ENCODE peak calls at places on chromosomes 5 and 9, in eight cellular contexts. M, D, Z, H, S, P, Y and T are unnamed samples.

GRCh38 chr5:154771383-154771901 is 16.3 kb downstream of the LARP1 start:
- DNase-seq in M (no peak), D (no peak), Z (peak; percentile 58), H (peak; percentile 68), S (no peak), P (no peak), Y (peak; percentile 79), T (peak; percentile 61)

GRCh38 chr9:86549920-86550319 is 195.7 kb upstream of the TUT7 start:
- DNase-seq in M (no peak), D (no peak), Z (no peak), H (no peak), S (no peak), P (no peak), Y (no peak), T (no peak)

GRCh38 chr5:61301820-61302563 is 30.1 kb upstream of the ZSWIM6 start:
- DNase-seq in M (no peak), D (peak; percentile 94), Z (peak; percentile 27), H (no peak), S (peak; percentile 82), P (no peak), Y (no peak), T (peak; percentile 91)

GRCh38 chr9:127021664-127022337 is 100.6 kb downstream of the ANGPTL2 start:
- DNase-seq in M (no peak), D (no peak), Z (peak; percentile 37), H (no peak), S (no peak), P (no peak), Y (peak; percentile 79), T (peak; percentile 79)

GRCh38 chr9:122936464-122936863 is 4.4 kb upstream of the RABGAP1 start:
- DNase-seq in M (no peak), D (no peak), Z (no peak), H (no peak), S (no peak), P (no peak), Y (no peak), T (peak; percentile 23)

GRCh38 chr5:37662362-37662761 is 177.5 kb downstream of the GDNF start:
- DNase-seq in M (no peak), D (no peak), Z (no peak), H (no peak), S (no peak), P (no peak), Y (no peak), T (no peak)

GRCh38 chr9:129343119-129343696 is 165.1 kb upstream of the IER5L start:
- DNase-seq in M (no peak), D (no peak), Z (no peak), H (no peak), S (no peak), P (no peak), Y (no peak), T (no peak)

GRCh38 chr5:54795284-54795683 is 190.1 kb downstream of the ESM1 start:
- DNase-seq in M (no peak), D (peak; percentile 58), Z (no peak), H (no peak), S (no peak), P (no peak), Y (no peak), T (no peak)

GRCh38 chr5:141692919-141693848 is 11.2 kb upstream of the ARAP3 start:
- DNase-seq in M (no peak), D (no peak), Z (peak; percentile 29), H (peak; percentile 33), S (no peak), P (no peak), Y (no peak), T (no peak)

GRCh38 chr5:172065431-172066065 is 59.1 kb upstream of the FBXW11 start:
- DNase-seq in M (no peak), D (no peak), Z (no peak), H (no peak), S (no peak), P (no peak), Y (no peak), T (no peak)

GRCh38 chr5:141040093-141040762 is 10.9 kb upstream of the PCDHB1 start:
- DNase-seq in M (no peak), D (peak; percentile 79), Z (peak; percentile 83), H (peak; percentile 92), S (peak; percentile 69), P (peak; percentile 47), Y (peak; percentile 68), T (peak; percentile 87)

GRCh38 chr5:57277085-57277484 is 103.2 kb downstream of the GPBP1 start:
- DNase-seq in M (peak; percentile 36), D (peak; percentile 50), Z (no peak), H (peak; percentile 42), S (peak; percentile 13), P (peak; percentile 28), Y (peak; percentile 8), T (no peak)

GRCh38 chr5:36502608-36503007 is 103.8 kb upstream of the SLC1A3 start:
- DNase-seq in M (no peak), D (peak; percentile 96), Z (no peak), H (no peak), S (no peak), P (no peak), Y (no peak), T (no peak)

GRCh38 chr5:51987679-51988209 is 604.5 kb downstream of the ISL1 start:
- DNase-seq in M (no peak), D (no peak), Z (no peak), H (no peak), S (no peak), P (peak; percentile 60), Y (no peak), T (no peak)

GRCh38 chr9:124010303-124010664 is 1.3 kb upstream of the LHX2 start:
- DNase-seq in M (no peak), D (no peak), Z (peak; percentile 16), H (no peak), S (no peak), P (no peak), Y (no peak), T (no peak)

GRCh38 chr9:97518909-97519307 is 17.4 kb downstream of the TMOD1 start:
- DNase-seq in M (no peak), D (peak; percentile 80), Z (no peak), H (no peak), S (no peak), P (no peak), Y (no peak), T (peak; percentile 72)

GRCh38 chr9:27499481-27499880 is 24.6 kb upstream of the IFNK start:
- DNase-seq in M (no peak), D (peak; percentile 74), Z (no peak), H (peak; percentile 13), S (no peak), P (no peak), Y (no peak), T (no peak)

GRCh38 chr5:178234753-178235599 is 2.4 kb upstream of the PHYKPL start:
- DNase-seq in M (peak; percentile 85), D (peak; percentile 68), Z (peak; percentile 89), H (peak; percentile 91), S (peak; percentile 70), P (peak; percentile 61), Y (peak; percentile 89), T (peak; percentile 81)
- TF ChIP-seq EZH2phosphoT487 in M (no peak), D (no peak), Z (no peak), H (no peak), S (no peak), P (no peak), Y (no peak), T (no peak)

DNA sequence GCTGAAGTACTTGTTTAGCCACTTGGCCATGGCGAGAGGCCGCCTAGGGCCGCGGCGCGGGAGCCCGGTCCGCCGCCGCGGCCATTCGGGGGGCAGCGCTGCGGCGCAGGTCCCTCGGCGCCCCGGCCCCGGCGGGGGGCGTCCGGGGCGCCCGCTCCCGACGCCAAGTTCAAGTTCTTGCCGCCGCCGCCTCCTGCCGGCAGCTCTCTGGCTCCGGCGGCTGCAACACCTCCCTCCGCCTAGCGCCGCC is 486 bp downstream of the SHB start:
- DNase-seq in M (peak; percentile 30), D (peak; percentile 29), Z (no peak), H (peak; percentile 51), S (no peak), P (peak; percentile 51), Y (peak; percentile 76), T (peak; percentile 82)
- TF ChIP-seq EZH2phosphoT487 in M (no peak), D (no peak), Z (peak; percentile 1), H (no peak), S (no peak), P (no peak), Y (no peak), T (no peak)

DNA sequence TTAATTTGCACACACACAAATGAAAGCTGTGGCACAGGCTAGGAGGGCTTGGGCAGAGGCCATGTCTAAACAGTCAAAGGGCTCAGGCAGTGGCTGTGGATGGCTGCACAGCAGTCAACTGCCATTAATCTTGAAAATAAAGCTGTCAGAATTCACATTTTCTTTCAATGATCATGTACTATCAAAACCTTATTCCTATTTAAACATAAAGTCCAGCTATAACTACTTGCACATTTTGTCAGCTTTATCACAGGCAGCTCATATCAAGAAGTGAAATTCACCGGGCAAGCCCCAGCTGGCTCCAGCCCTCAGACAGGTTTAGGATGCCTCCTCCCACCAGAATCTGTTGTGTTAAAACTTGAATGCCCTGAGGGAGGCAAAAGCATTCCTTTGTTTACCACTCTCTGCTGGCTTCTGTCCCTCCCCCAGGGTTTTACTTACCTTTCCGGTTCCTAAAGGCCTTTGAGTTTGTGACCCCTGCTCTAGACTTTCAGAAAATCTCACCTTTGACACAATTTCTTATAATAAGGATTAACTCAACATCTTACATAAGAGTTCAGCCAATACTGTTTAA is 54.9 kb upstream of the GRAMD2B start:
- DNase-seq in M (no peak), D (peak; percentile 66), Z (peak; percentile 73), H (peak; percentile 88), S (no peak), P (no peak), Y (no peak), T (no peak)
- TF ChIP-seq EZH2phosphoT487 in M (no peak), D (no peak), Z (no peak), H (no peak), S (no peak), P (no peak), Y (no peak), T (no peak)

GRCh38 chr5:78593465-78593864 is 55.1 kb downstream of the LHFPL2 start:
- DNase-seq in M (no peak), D (peak; percentile 63), Z (no peak), H (no peak), S (no peak), P (no peak), Y (no peak), T (no peak)

GRCh38 chr5:78592735-78593386 is 55.7 kb downstream of the LHFPL2 start:
- DNase-seq in M (no peak), D (no peak), Z (no peak), H (no peak), S (no peak), P (no peak), Y (no peak), T (no peak)

GRCh38 chr5:78591972-78592700 is 56.4 kb downstream of the LHFPL2 start:
- DNase-seq in M (no peak), D (no peak), Z (no peak), H (peak; percentile 43), S (no peak), P (peak; percentile 49), Y (no peak), T (no peak)

GRCh38 chr5:78589928-78590327 is 58.6 kb downstream of the LHFPL2 start:
- DNase-seq in M (no peak), D (no peak), Z (no peak), H (no peak), S (no peak), P (no peak), Y (no peak), T (no peak)

GRCh38 chr5:78591227-78591626 is 57.3 kb downstream of the LHFPL2 start:
- DNase-seq in M (no peak), D (peak; percentile 87), Z (no peak), H (no peak), S (peak; percentile 36), P (no peak), Y (no peak), T (no peak)
- TF ChIP-seq EZH2phosphoT487 in M (no peak), D (no peak), Z (no peak), H (no peak), S (no peak), P (no peak), Y (no peak), T (no peak)